ENCODE peak calls at places on chromosomes 11 and 22, in eight cellular contexts. M is GM06990; N is activated naive CD4-positive, alpha-beta T cell treated with Interleukin-2 at 50 U/mL for 16 hours; F is activated CD4-positive, alpha-beta T cell treated with anti-CD3 and anti-CD28 coated beads, Interleukin-2, amount 50 U/mL, for 1 hour; I is body of pancreas; T is astrocyte of the spinal cord; S is suprapubic skin; R is fibroblast of the aortic adventitia. C is an unnamed sample.

GRCh38 chr11:8639655-8640054 is 42.8 kb downstream of the TRIM66 start:
- DNase-seq in M (no peak), N (no peak), F (no peak), I (no peak), T (no peak), S (no peak), R (no peak), C (no peak)

GRCh38 chr11:19827399-19828135 is 114.9 kb downstream of the NAV2 start:
- DNase-seq in M (no peak), N (no peak), F (no peak), I (no peak), T (peak), S (no peak), R (peak), C (no peak)

GRCh38 chr11:64334764-64335741 is 5.0 kb upstream of the CCDC88B start:
- DNase-seq in M (peak), N (no peak), F (no peak), I (peak), T (peak), S (no peak), R (peak), C (peak)

GRCh38 chr22:17703811-17704210 is 65.3 kb downstream of the BCL2L13 start:
- DNase-seq in M (no peak), N (no peak), F (no peak), I (no peak), T (no peak), S (no peak), R (peak), C (no peak)

GRCh38 chr11:12017243-12017678 is 8.8 kb upstream of the DKK3 start:
- DNase-seq in M (no peak), N (no peak), F (no peak), I (no peak), T (peak), S (no peak), R (peak), C (no peak)

GRCh38 chr11:69537126-69537525 is 55.7 kb downstream of the LINC01488 start:
- DNase-seq in M (no peak), N (no peak), F (no peak), I (no peak), T (no peak), S (peak), R (no peak), C (no peak)

GRCh38 chr11:99781074-99781473 is 760.3 kb downstream of the CNTN5 start:
- DNase-seq in M (no peak), N (no peak), F (no peak), I (no peak), T (no peak), S (no peak), R (no peak), C (no peak)

GRCh38 chr11:2816517-2816916 is 69.1 kb downstream of the CDKN1C start:
- DNase-seq in M (no peak), N (no peak), F (no peak), I (no peak), T (no peak), S (no peak), R (no peak), C (no peak)

GRCh38 chr22:45271667-45272188 is 13.0 kb upstream of the UPK3A start:
- DNase-seq in M (no peak), N (no peak), F (no peak), I (no peak), T (no peak), S (no peak), R (no peak), C (no peak)

GRCh38 chr22:16925407-16925966 is 82.5 kb downstream of the GAB4 start:
- DNase-seq in M (no peak), N (no peak), F (no peak), I (no peak), T (no peak), S (no peak), R (no peak), C (no peak)

GRCh38 chr22:39226353-39226752 is 18.4 kb downstream of the PDGFB start:
- DNase-seq in M (no peak), N (no peak), F (no peak), I (no peak), T (no peak), S (no peak), R (no peak), C (no peak)

GRCh38 chr11:15670520-15671070 is 555.9 kb downstream of the INSC start:
- DNase-seq in M (no peak), N (no peak), F (no peak), I (no peak), T (no peak), S (no peak), R (no peak), C (no peak)

GRCh38 chr11:95514386-95515145 is 275.0 kb downstream of the FAM76B start:
- DNase-seq in M (no peak), N (no peak), F (no peak), I (no peak), T (no peak), S (no peak), R (no peak), C (no peak)

C was measured in CD4-positive, CD25-positive, alpha-beta regulatory T cell.